ENCODE peak calls at places on chromosome 22, in five cellular contexts. One of them, this sample, is unnamed.

GRCh38 chr22:34019190-34019845 is 99.0 kb upstream of the LARGE1 start:
- DNase-seq in GM12878: no peak
- DNase-seq in tibial nerve: no peak
- DNase-seq in uterus: no peak
- DNase-seq in HCT116: no peak
- DNase-seq in this sample: no peak

GRCh38 chr22:25403752-25404471 is 160.6 kb upstream of the GRK3 start:
- DNase-seq in GM12878: no peak
- DNase-seq in tibial nerve: no peak
- DNase-seq in uterus: no peak
- DNase-seq in HCT116: no peak
- DNase-seq in this sample: no peak

GRCh38 chr22:26673485-26673884 is 16.1 kb downstream of the MIAT start:
- DNase-seq in GM12878: no peak
- DNase-seq in tibial nerve: no peak
- DNase-seq in uterus: no peak
- DNase-seq in HCT116: no peak
- DNase-seq in this sample: no peak

GRCh38 chr22:25666308-25666707 is 75.7 kb upstream of the MYO18B start:
- DNase-seq in GM12878: no peak
- DNase-seq in tibial nerve: no peak
- DNase-seq in uterus: peak
- DNase-seq in HCT116: no peak
- DNase-seq in this sample: peak

GRCh38 chr22:28892175-28892731 is 8.9 kb downstream of the ZNRF3 start:
- DNase-seq in GM12878: no peak
- DNase-seq in tibial nerve: no peak
- DNase-seq in uterus: no peak
- DNase-seq in HCT116: no peak
- DNase-seq in this sample: no peak

GRCh38 chr22:25080855-25081254 is 118.8 kb upstream of the CRYBB3 start:
- DNase-seq in GM12878: no peak
- DNase-seq in tibial nerve: no peak
- DNase-seq in uterus: no peak
- DNase-seq in HCT116: no peak
- DNase-seq in this sample: no peak

GRCh38 chr22:16562711-16563554 is 29.7 kb downstream of the CCT8L2 start:
- DNase-seq in GM12878: no peak
- DNase-seq in tibial nerve: no peak
- DNase-seq in uterus: no peak
- DNase-seq in HCT116: no peak
- DNase-seq in this sample: peak

GRCh38 chr22:45164217-45165123 is 745 bp downstream of the NUP50 start:
- DNase-seq in GM12878: no peak
- DNase-seq in tibial nerve: no peak
- DNase-seq in uterus: peak
- DNase-seq in HCT116: no peak
- DNase-seq in this sample: peak

GRCh38 chr22:25759825-25760231 is 17.8 kb downstream of the MYO18B start:
- DNase-seq in GM12878: no peak
- DNase-seq in tibial nerve: no peak
- DNase-seq in uterus: no peak
- DNase-seq in HCT116: no peak
- DNase-seq in this sample: no peak

GRCh38 chr22:17471901-17472566 is 91.3 kb upstream of the SLC25A18 start:
- DNase-seq in GM12878: no peak
- DNase-seq in tibial nerve: no peak
- DNase-seq in uterus: no peak
- DNase-seq in HCT116: no peak
- DNase-seq in this sample: no peak

GRCh38 chr22:47655930-47656329 is 893.5 kb downstream of the TBC1D22A start:
- DNase-seq in GM12878: no peak
- DNase-seq in tibial nerve: no peak
- DNase-seq in uterus: no peak
- DNase-seq in HCT116: no peak
- DNase-seq in this sample: no peak

GRCh38 chr22:47654922-47655451 is 892.5 kb downstream of the TBC1D22A start:
- DNase-seq in GM12878: no peak
- DNase-seq in tibial nerve: no peak
- DNase-seq in uterus: no peak
- DNase-seq in HCT116: no peak
- DNase-seq in this sample: no peak

GRCh38 chr22:47656806-47657205 is 894.4 kb downstream of the TBC1D22A start:
- DNase-seq in GM12878: no peak
- DNase-seq in tibial nerve: no peak
- DNase-seq in uterus: no peak
- DNase-seq in HCT116: no peak
- DNase-seq in this sample: no peak

GRCh38 chr22:47651216-47651987 is 889.0 kb downstream of the TBC1D22A start:
- DNase-seq in GM12878: no peak
- DNase-seq in tibial nerve: no peak
- DNase-seq in uterus: no peak
- DNase-seq in HCT116: no peak
- DNase-seq in this sample: no peak

GRCh38 chr22:47653921-47654320 is 891.5 kb downstream of the TBC1D22A start:
- DNase-seq in GM12878: no peak
- DNase-seq in tibial nerve: no peak
- DNase-seq in uterus: no peak
- DNase-seq in HCT116: no peak
- DNase-seq in this sample: no peak
- H3K4me3 ChIP-seq in GM12878: no peak
- H3K4me3 ChIP-seq in tibial nerve: no peak
- H3K4me3 ChIP-seq in uterus: no peak
- H3K4me3 ChIP-seq in HCT116: no peak
- H3K4me3 ChIP-seq in this sample: no peak

DNA sequence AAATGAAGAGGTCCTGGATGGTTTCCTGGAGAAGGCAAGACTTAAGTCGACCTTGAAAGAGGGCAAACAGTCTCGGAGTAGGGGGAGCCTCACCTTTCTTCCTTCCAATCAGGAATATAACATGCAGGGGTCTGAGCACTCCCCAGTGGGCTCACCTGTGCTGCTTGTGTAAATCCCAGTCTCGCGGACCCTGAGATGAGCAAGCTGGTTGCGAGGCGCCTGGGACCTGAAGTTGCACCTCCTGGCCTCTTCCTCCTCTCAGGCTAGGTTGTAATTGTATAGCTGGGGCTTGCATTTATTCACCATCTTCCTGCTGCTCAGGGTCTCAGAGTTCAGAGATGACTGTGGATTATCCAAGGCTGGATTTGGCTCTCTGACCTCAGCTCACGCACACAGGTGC is 7.5 kb upstream of the WBP2NL start:
- DNase-seq in GM12878: no peak
- DNase-seq in tibial nerve: no peak
- DNase-seq in uterus: no peak
- DNase-seq in HCT116: no peak
- DNase-seq in this sample: no peak
- H3K27ac ChIP-seq in GM12878: no peak
- H3K27ac ChIP-seq in tibial nerve: no peak
- H3K27ac ChIP-seq in uterus: no peak
- H3K27ac ChIP-seq in HCT116: no peak
- H3K27ac ChIP-seq in this sample: no peak

DNA sequence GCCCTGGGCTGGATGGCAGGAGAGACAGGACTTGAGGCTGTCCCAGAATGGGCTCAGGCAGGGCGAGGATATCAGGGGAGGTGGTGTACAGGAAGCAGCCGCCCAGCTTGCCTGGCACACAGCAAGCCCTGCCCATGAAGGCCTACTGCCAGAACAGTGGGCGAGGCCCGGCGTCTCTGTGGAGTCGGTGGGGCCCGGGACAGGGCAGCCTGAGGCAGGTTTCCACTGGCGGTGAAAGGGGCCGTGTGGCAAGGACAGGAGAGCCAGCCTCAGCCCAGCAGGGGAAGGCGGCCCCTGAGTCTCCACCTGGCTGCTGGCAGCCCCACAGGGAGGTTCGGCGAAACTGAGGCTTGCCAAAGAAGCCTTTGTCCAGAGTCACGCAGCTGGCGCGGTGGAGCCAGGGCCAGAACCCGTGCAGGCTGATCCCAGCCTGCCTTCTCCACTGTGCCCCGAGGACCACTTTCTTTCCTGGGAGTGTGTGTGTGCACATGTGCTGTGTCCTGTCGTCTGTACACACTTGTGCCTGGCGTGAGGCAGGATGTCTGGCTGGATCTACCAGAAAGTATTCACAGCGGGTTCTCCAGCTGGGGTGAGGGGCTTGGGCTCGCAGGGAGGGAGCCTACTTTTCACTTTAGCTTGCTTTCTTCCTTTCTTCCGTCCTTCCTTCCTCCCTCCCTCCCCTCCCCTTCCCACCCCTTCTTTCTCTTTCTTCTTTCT is 1.2 kb downstream of the TSPO start:
- DNase-seq in GM12878: no peak
- DNase-seq in tibial nerve: peak
- DNase-seq in uterus: peak
- DNase-seq in HCT116: no peak
- DNase-seq in this sample: peak
- TF ChIP-seq POLR2A in GM12878: peak
- TF ChIP-seq POLR2A in tibial nerve: no peak
- TF ChIP-seq POLR2A in uterus: no peak
- TF ChIP-seq POLR2A in HCT116: no peak
- TF ChIP-seq POLR2A in this sample: no peak

GRCh38 chr22:35542157-35542971 is 1.7 kb downstream of the RASD2 start:
- DNase-seq in GM12878: no peak
- DNase-seq in tibial nerve: no peak
- DNase-seq in uterus: no peak
- DNase-seq in HCT116: no peak
- DNase-seq in this sample: no peak

GRCh38 chr22:35544810-35545209 is 4.2 kb downstream of the RASD2 start:
- DNase-seq in GM12878: no peak
- DNase-seq in tibial nerve: no peak
- DNase-seq in uterus: no peak
- DNase-seq in HCT116: no peak
- DNase-seq in this sample: no peak

GRCh38 chr22:35543702-35544101 is 3.1 kb downstream of the RASD2 start:
- DNase-seq in GM12878: no peak
- DNase-seq in tibial nerve: no peak
- DNase-seq in uterus: no peak
- DNase-seq in HCT116: no peak
- DNase-seq in this sample: no peak

GRCh38 chr22:35542972-35543516 is 2.4 kb downstream of the RASD2 start:
- DNase-seq in GM12878: no peak
- DNase-seq in tibial nerve: no peak
- DNase-seq in uterus: no peak
- DNase-seq in HCT116: no peak
- DNase-seq in this sample: no peak

GRCh38 chr22:35544189-35544588 is 3.6 kb downstream of the RASD2 start:
- DNase-seq in GM12878: no peak
- DNase-seq in tibial nerve: no peak
- DNase-seq in uterus: no peak
- DNase-seq in HCT116: no peak
- DNase-seq in this sample: no peak
- H3K4me3 ChIP-seq in GM12878: no peak
- H3K4me3 ChIP-seq in tibial nerve: no peak
- H3K4me3 ChIP-seq in uterus: no peak
- H3K4me3 ChIP-seq in HCT116: no peak
- H3K4me3 ChIP-seq in this sample: no peak

GRCh38 chr22:29947410-29948387 is 64.7 kb downstream of the MTMR3 start:
- DNase-seq in GM12878: no peak
- DNase-seq in tibial nerve: no peak
- DNase-seq in uterus: no peak
- DNase-seq in HCT116: no peak
- DNase-seq in this sample: no peak

GRCh38 chr22:29945435-29945834 is 62.5 kb downstream of the MTMR3 start:
- DNase-seq in GM12878: no peak
- DNase-seq in tibial nerve: no peak
- DNase-seq in uterus: no peak
- DNase-seq in HCT116: no peak
- DNase-seq in this sample: no peak

GRCh38 chr22:29940526-29940925 is 57.6 kb downstream of the MTMR3 start:
- DNase-seq in GM12878: no peak
- DNase-seq in tibial nerve: no peak
- DNase-seq in uterus: no peak
- DNase-seq in HCT116: no peak
- DNase-seq in this sample: no peak

GRCh38 chr22:29946220-29946619 is 63.2 kb downstream of the MTMR3 start:
- DNase-seq in GM12878: no peak
- DNase-seq in tibial nerve: no peak
- DNase-seq in uterus: no peak
- DNase-seq in HCT116: no peak
- DNase-seq in this sample: no peak

DNA sequence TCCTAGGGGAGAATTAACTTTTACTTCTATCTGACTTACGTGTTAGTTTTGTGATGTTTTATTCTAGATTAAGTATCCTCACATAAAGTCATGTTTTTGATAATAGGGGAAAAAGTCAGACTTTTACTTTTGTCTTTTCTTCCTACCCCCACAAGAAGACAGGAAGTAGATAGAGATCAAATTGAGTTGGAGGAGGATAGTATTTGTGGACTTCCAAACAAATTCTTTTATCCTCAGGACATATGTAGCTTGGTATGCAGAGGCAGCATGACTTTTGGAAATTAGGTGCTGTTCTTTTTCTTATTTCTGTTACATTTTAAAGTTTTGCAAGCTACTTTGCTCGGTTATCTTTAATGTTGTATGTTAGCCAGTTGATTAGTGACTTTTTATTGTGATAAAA is 61.4 kb downstream of the MTMR3 start:
- DNase-seq in GM12878: no peak
- DNase-seq in tibial nerve: no peak
- DNase-seq in uterus: no peak
- DNase-seq in HCT116: no peak
- DNase-seq in this sample: no peak
- H3K27ac ChIP-seq in GM12878: no peak
- H3K27ac ChIP-seq in tibial nerve: no peak
- H3K27ac ChIP-seq in uterus: no peak
- H3K27ac ChIP-seq in HCT116: no peak
- H3K27ac ChIP-seq in this sample: no peak

GRCh38 chr22:19811811-19812771 is 42.6 kb downstream of the GNB1L start:
- DNase-seq in GM12878: no peak
- DNase-seq in tibial nerve: no peak
- DNase-seq in uterus: no peak
- DNase-seq in HCT116: no peak
- DNase-seq in this sample: no peak
- TF ChIP-seq POLR2A in GM12878: no peak
- TF ChIP-seq POLR2A in tibial nerve: no peak
- TF ChIP-seq POLR2A in uterus: no peak
- TF ChIP-seq POLR2A in HCT116: no peak
- TF ChIP-seq POLR2A in this sample: no peak

GRCh38 chr22:19758896-19759458 is 1.6 kb upstream of the TBX1 start:
- DNase-seq in GM12878: no peak
- DNase-seq in tibial nerve: no peak
- DNase-seq in uterus: no peak
- DNase-seq in HCT116: no peak
- DNase-seq in this sample: no peak
- H3K4me3 ChIP-seq in GM12878: no peak
- H3K4me3 ChIP-seq in tibial nerve: no peak
- H3K4me3 ChIP-seq in uterus: no peak
- H3K4me3 ChIP-seq in HCT116: no peak
- H3K4me3 ChIP-seq in this sample: no peak

DNA sequence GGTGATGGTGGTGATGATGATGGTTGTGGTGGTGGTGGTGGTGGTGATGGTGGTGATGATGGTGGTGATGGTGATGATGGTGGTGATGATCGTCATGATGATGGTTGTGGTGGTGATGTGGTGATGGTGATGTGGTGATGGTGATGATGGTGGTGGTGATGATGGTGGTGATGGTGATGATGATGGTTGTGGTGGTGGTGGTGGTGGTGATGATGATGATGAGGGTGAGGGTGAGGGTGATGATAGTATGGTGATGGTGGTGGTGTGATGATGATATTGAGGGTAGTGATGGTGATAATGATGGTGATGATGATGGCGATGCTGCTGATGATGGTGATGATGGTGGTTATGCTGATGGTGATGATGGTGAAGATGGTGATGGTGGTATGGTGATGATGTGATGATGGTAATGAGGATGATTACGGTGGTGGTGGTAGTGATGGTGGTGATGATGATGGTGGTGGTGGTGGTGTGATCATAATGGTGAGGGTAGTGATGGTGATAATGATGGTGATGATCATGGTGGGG is 63.8 kb downstream of the MPPED1 start:
- DNase-seq in GM12878: no peak
- DNase-seq in tibial nerve: no peak
- DNase-seq in uterus: no peak
- DNase-seq in HCT116: no peak
- DNase-seq in this sample: no peak
- H3K27ac ChIP-seq in GM12878: no peak
- H3K27ac ChIP-seq in tibial nerve: no peak
- H3K27ac ChIP-seq in uterus: no peak
- H3K27ac ChIP-seq in HCT116: no peak
- H3K27ac ChIP-seq in this sample: no peak

This sample was measured in ovary.